ENCODE peak calls at places on chromosomes 7 and 10, in eight cellular contexts. One of them, this sample, is unnamed.
A peak's percentile ranks its signal among the peaks of the same experiment; 100 is the strongest.

GRCh38 chr10:11430421-11431275 is 180.8 kb downstream of the USP6NL start:
- DNase-seq in HCT116: no peak
- DNase-seq in K562: no peak
- DNase-seq in H1: no peak
- DNase-seq in GM23338: no peak
- DNase-seq in HepG2: no peak
- DNase-seq in endothelial cell of umbilical vein: no peak
- DNase-seq in GM12878: no peak
- DNase-seq in this sample: no peak

GRCh38 chr10:74081192-74081803 is 69.3 kb downstream of the AP3M1 start:
- DNase-seq in HCT116: peak; percentile 43
- DNase-seq in K562: peak; percentile 60
- DNase-seq in H1: no peak
- DNase-seq in GM23338: peak; percentile 75
- DNase-seq in HepG2: peak; percentile 50
- DNase-seq in endothelial cell of umbilical vein: peak; percentile 75
- DNase-seq in GM12878: no peak
- DNase-seq in this sample: no peak

GRCh38 chr10:50471583-50471975 is 152.2 kb downstream of the SGMS1 start:
- DNase-seq in HCT116: no peak
- DNase-seq in K562: no peak
- DNase-seq in H1: no peak
- DNase-seq in GM23338: no peak
- DNase-seq in HepG2: no peak
- DNase-seq in endothelial cell of umbilical vein: no peak
- DNase-seq in GM12878: no peak
- DNase-seq in this sample: no peak

GRCh38 chr7:34486371-34486770 is 171.6 kb upstream of the NPSR1 start:
- DNase-seq in HCT116: no peak
- DNase-seq in K562: no peak
- DNase-seq in H1: no peak
- DNase-seq in GM23338: no peak
- DNase-seq in HepG2: no peak
- DNase-seq in endothelial cell of umbilical vein: no peak
- DNase-seq in GM12878: no peak
- DNase-seq in this sample: no peak

GRCh38 chr7:71787513-71787912 is 624.6 kb downstream of the CALN1 start:
- DNase-seq in HCT116: no peak
- DNase-seq in K562: no peak
- DNase-seq in H1: no peak
- DNase-seq in GM23338: peak; percentile 66
- DNase-seq in HepG2: no peak
- DNase-seq in endothelial cell of umbilical vein: no peak
- DNase-seq in GM12878: no peak
- DNase-seq in this sample: no peak

GRCh38 chr10:29438271-29438670 is 149.4 kb downstream of the LYZL1 start:
- DNase-seq in HCT116: no peak
- DNase-seq in K562: no peak
- DNase-seq in H1: no peak
- DNase-seq in GM23338: no peak
- DNase-seq in HepG2: no peak
- DNase-seq in endothelial cell of umbilical vein: no peak
- DNase-seq in GM12878: no peak
- DNase-seq in this sample: no peak

GRCh38 chr10:93216341-93216985 is 142.8 kb downstream of the CYP26A1 start:
- DNase-seq in HCT116: no peak
- DNase-seq in K562: no peak
- DNase-seq in H1: no peak
- DNase-seq in GM23338: no peak
- DNase-seq in HepG2: no peak
- DNase-seq in endothelial cell of umbilical vein: no peak
- DNase-seq in GM12878: no peak
- DNase-seq in this sample: no peak

GRCh38 chr10:124059552-124059951 is 33.8 kb downstream of the CHST15 start:
- DNase-seq in HCT116: no peak
- DNase-seq in K562: no peak
- DNase-seq in H1: no peak
- DNase-seq in GM23338: no peak
- DNase-seq in HepG2: no peak
- DNase-seq in endothelial cell of umbilical vein: no peak
- DNase-seq in GM12878: no peak
- DNase-seq in this sample: no peak

GRCh38 chr7:142875456-142875855 is 10.1 kb downstream of the TRPV6 start:
- DNase-seq in HCT116: no peak
- DNase-seq in K562: no peak
- DNase-seq in H1: no peak
- DNase-seq in GM23338: no peak
- DNase-seq in HepG2: no peak
- DNase-seq in endothelial cell of umbilical vein: no peak
- DNase-seq in GM12878: no peak
- DNase-seq in this sample: no peak

GRCh38 chr10:42984761-42985325 is 92.0 kb upstream of the RET start:
- DNase-seq in HCT116: no peak
- DNase-seq in K562: no peak
- DNase-seq in H1: peak; percentile 31
- DNase-seq in GM23338: no peak
- DNase-seq in HepG2: no peak
- DNase-seq in endothelial cell of umbilical vein: no peak
- DNase-seq in GM12878: no peak
- DNase-seq in this sample: no peak

GRCh38 chr7:102454423-102454822 is 10.2 kb downstream of the ALKBH4 start:
- DNase-seq in HCT116: no peak
- DNase-seq in K562: no peak
- DNase-seq in H1: no peak
- DNase-seq in GM23338: peak; percentile 31
- DNase-seq in HepG2: no peak
- DNase-seq in endothelial cell of umbilical vein: no peak
- DNase-seq in GM12878: no peak
- DNase-seq in this sample: no peak

GRCh38 chr10:22805304-22805703 is 90.9 kb upstream of the PIP4K2A start:
- DNase-seq in HCT116: no peak
- DNase-seq in K562: no peak
- DNase-seq in H1: no peak
- DNase-seq in GM23338: no peak
- DNase-seq in HepG2: peak; percentile 19
- DNase-seq in endothelial cell of umbilical vein: peak; percentile 31
- DNase-seq in GM12878: no peak
- DNase-seq in this sample: no peak

GRCh38 chr10:80372675-80373074 is 16.1 kb downstream of the DYDC2 start:
- DNase-seq in HCT116: no peak
- DNase-seq in K562: no peak
- DNase-seq in H1: no peak
- DNase-seq in GM23338: no peak
- DNase-seq in HepG2: no peak
- DNase-seq in endothelial cell of umbilical vein: no peak
- DNase-seq in GM12878: no peak
- DNase-seq in this sample: no peak

GRCh38 chr7:33130184-33130583 is 820 bp downstream of the BBS9 start:
- DNase-seq in HCT116: no peak
- DNase-seq in K562: no peak
- DNase-seq in H1: no peak
- DNase-seq in GM23338: peak; percentile 18
- DNase-seq in HepG2: no peak
- DNase-seq in endothelial cell of umbilical vein: peak; percentile 9
- DNase-seq in GM12878: no peak
- DNase-seq in this sample: no peak

GRCh38 chr7:105011771-105012502 is 2.1 kb upstream of the KMT2E start:
- DNase-seq in HCT116: no peak
- DNase-seq in K562: no peak
- DNase-seq in H1: no peak
- DNase-seq in GM23338: peak; percentile 15
- DNase-seq in HepG2: no peak
- DNase-seq in endothelial cell of umbilical vein: no peak
- DNase-seq in GM12878: no peak
- DNase-seq in this sample: peak; percentile 50

GRCh38 chr10:60666221-60666620 is 112.1 kb upstream of the CDK1 start:
- DNase-seq in HCT116: no peak
- DNase-seq in K562: no peak
- DNase-seq in H1: no peak
- DNase-seq in GM23338: no peak
- DNase-seq in HepG2: no peak
- DNase-seq in endothelial cell of umbilical vein: no peak
- DNase-seq in GM12878: no peak
- DNase-seq in this sample: no peak

GRCh38 chr10:72009430-72010081 is 45.4 kb downstream of the CHST3 start:
- DNase-seq in HCT116: no peak
- DNase-seq in K562: no peak
- DNase-seq in H1: no peak
- DNase-seq in GM23338: peak; percentile 53
- DNase-seq in HepG2: no peak
- DNase-seq in endothelial cell of umbilical vein: peak; percentile 94
- DNase-seq in GM12878: no peak
- DNase-seq in this sample: peak; percentile 63

GRCh38 chr7:46545790-46546189 is 624.7 kb upstream of the IGFBP3 start:
- DNase-seq in HCT116: peak; percentile 58
- DNase-seq in K562: no peak
- DNase-seq in H1: no peak
- DNase-seq in GM23338: no peak
- DNase-seq in HepG2: peak; percentile 64
- DNase-seq in endothelial cell of umbilical vein: peak; percentile 82
- DNase-seq in GM12878: no peak
- DNase-seq in this sample: no peak

GRCh38 chr10:63003816-63004453 is 129.2 kb upstream of the NRBF2 start:
- DNase-seq in HCT116: peak; percentile 7
- DNase-seq in K562: peak; percentile 22
- DNase-seq in H1: no peak
- DNase-seq in GM23338: peak; percentile 35
- DNase-seq in HepG2: no peak
- DNase-seq in endothelial cell of umbilical vein: no peak
- DNase-seq in GM12878: no peak
- DNase-seq in this sample: no peak

GRCh38 chr10:110556993-110557601 is 10.4 kb upstream of the SMC3 start:
- DNase-seq in HCT116: peak; percentile 73
- DNase-seq in K562: peak; percentile 41
- DNase-seq in H1: peak; percentile 70
- DNase-seq in GM23338: peak; percentile 93
- DNase-seq in HepG2: peak; percentile 24
- DNase-seq in endothelial cell of umbilical vein: peak; percentile 44
- DNase-seq in GM12878: no peak
- DNase-seq in this sample: no peak

GRCh38 chr7:87712571-87712970 is 84.4 kb downstream of the RUNDC3B start:
- DNase-seq in HCT116: no peak
- DNase-seq in K562: no peak
- DNase-seq in H1: no peak
- DNase-seq in GM23338: no peak
- DNase-seq in HepG2: no peak
- DNase-seq in endothelial cell of umbilical vein: peak; percentile 78
- DNase-seq in GM12878: no peak
- DNase-seq in this sample: no peak

GRCh38 chr7:15685358-15686181 is 913 bp downstream of the MEOX2 start:
- DNase-seq in HCT116: no peak
- DNase-seq in K562: no peak
- DNase-seq in H1: peak; percentile 75
- DNase-seq in GM23338: peak; percentile 74
- DNase-seq in HepG2: no peak
- DNase-seq in endothelial cell of umbilical vein: peak; percentile 54
- DNase-seq in GM12878: no peak
- DNase-seq in this sample: no peak
- TF ChIP-seq EZH2 in HCT116: no peak
- TF ChIP-seq EZH2 in K562: no peak
- TF ChIP-seq EZH2 in H1: peak; percentile 83
- TF ChIP-seq EZH2 in GM23338: peak; percentile 43
- TF ChIP-seq EZH2 in HepG2: no peak
- TF ChIP-seq EZH2 in endothelial cell of umbilical vein: no peak
- TF ChIP-seq EZH2 in GM12878: no peak
- TF ChIP-seq EZH2 in this sample: peak; percentile 27

DNA sequence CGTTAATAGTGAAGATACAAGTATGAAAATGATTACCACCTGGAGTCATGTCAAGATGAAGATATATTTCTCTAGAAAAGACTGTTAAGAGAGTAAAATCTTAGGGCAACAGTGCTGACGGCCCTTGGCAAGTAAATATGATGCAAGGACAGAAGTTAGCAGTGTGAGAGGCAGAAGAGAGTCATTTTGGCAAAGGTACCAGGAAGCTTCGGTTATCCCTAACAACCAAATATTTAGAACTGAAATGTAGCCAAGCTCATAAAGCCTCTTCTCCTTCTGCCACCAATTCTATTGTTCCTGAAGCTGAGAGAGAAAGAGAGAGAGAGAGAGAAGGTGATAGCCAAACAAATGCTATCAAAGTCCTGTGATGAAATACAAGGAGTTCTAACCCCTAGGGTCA is 109.6 kb downstream of the MACC1 start:
- DNase-seq in HCT116: no peak
- DNase-seq in K562: no peak
- DNase-seq in H1: no peak
- DNase-seq in GM23338: no peak
- DNase-seq in HepG2: no peak
- DNase-seq in endothelial cell of umbilical vein: no peak
- DNase-seq in GM12878: no peak
- DNase-seq in this sample: no peak
- TF ChIP-seq POLR2AphosphoS5 in HCT116: no peak
- TF ChIP-seq POLR2AphosphoS5 in K562: no peak
- TF ChIP-seq POLR2AphosphoS5 in H1: no peak
- TF ChIP-seq POLR2AphosphoS5 in GM23338: no peak
- TF ChIP-seq POLR2AphosphoS5 in HepG2: no peak
- TF ChIP-seq POLR2AphosphoS5 in endothelial cell of umbilical vein: no peak
- TF ChIP-seq POLR2AphosphoS5 in GM12878: no peak
- TF ChIP-seq POLR2AphosphoS5 in this sample: no peak

GRCh38 chr7:37234334-37234733 is 214.3 kb downstream of the ELMO1 start:
- DNase-seq in HCT116: no peak
- DNase-seq in K562: no peak
- DNase-seq in H1: no peak
- DNase-seq in GM23338: peak; percentile 36
- DNase-seq in HepG2: no peak
- DNase-seq in endothelial cell of umbilical vein: no peak
- DNase-seq in GM12878: no peak
- DNase-seq in this sample: no peak

GRCh38 chr7:37229381-37229780 is 219.3 kb downstream of the ELMO1 start:
- DNase-seq in HCT116: no peak
- DNase-seq in K562: no peak
- DNase-seq in H1: no peak
- DNase-seq in GM23338: no peak
- DNase-seq in HepG2: no peak
- DNase-seq in endothelial cell of umbilical vein: no peak
- DNase-seq in GM12878: no peak
- DNase-seq in this sample: no peak

GRCh38 chr7:37230221-37230620 is 218.4 kb downstream of the ELMO1 start:
- DNase-seq in HCT116: no peak
- DNase-seq in K562: peak; percentile 7
- DNase-seq in H1: no peak
- DNase-seq in GM23338: no peak
- DNase-seq in HepG2: no peak
- DNase-seq in endothelial cell of umbilical vein: no peak
- DNase-seq in GM12878: no peak
- DNase-seq in this sample: no peak

GRCh38 chr7:37234928-37235327 is 213.7 kb downstream of the ELMO1 start:
- DNase-seq in HCT116: peak; percentile 8
- DNase-seq in K562: no peak
- DNase-seq in H1: no peak
- DNase-seq in GM23338: peak; percentile 70
- DNase-seq in HepG2: peak; percentile 6
- DNase-seq in endothelial cell of umbilical vein: peak; percentile 56
- DNase-seq in GM12878: no peak
- DNase-seq in this sample: no peak

GRCh38 chr7:37231613-37232012 is 217.1 kb downstream of the ELMO1 start:
- DNase-seq in HCT116: no peak
- DNase-seq in K562: no peak
- DNase-seq in H1: no peak
- DNase-seq in GM23338: no peak
- DNase-seq in HepG2: no peak
- DNase-seq in endothelial cell of umbilical vein: no peak
- DNase-seq in GM12878: no peak
- DNase-seq in this sample: no peak
- TF ChIP-seq EZH2 in HCT116: no peak
- TF ChIP-seq EZH2 in K562: no peak
- TF ChIP-seq EZH2 in H1: no peak
- TF ChIP-seq EZH2 in GM23338: no peak
- TF ChIP-seq EZH2 in HepG2: no peak
- TF ChIP-seq EZH2 in endothelial cell of umbilical vein: no peak
- TF ChIP-seq EZH2 in GM12878: no peak
- TF ChIP-seq EZH2 in this sample: no peak

GRCh38 chr7:131895541-131896173 is 339.2 kb upstream of the PODXL start:
- DNase-seq in HCT116: peak; percentile 78
- DNase-seq in K562: no peak
- DNase-seq in H1: no peak
- DNase-seq in GM23338: peak; percentile 20
- DNase-seq in HepG2: no peak
- DNase-seq in endothelial cell of umbilical vein: peak; percentile 93
- DNase-seq in GM12878: no peak
- DNase-seq in this sample: peak; percentile 14
- TF ChIP-seq POLR2AphosphoS5 in HCT116: no peak
- TF ChIP-seq POLR2AphosphoS5 in K562: no peak
- TF ChIP-seq POLR2AphosphoS5 in H1: no peak
- TF ChIP-seq POLR2AphosphoS5 in GM23338: no peak
- TF ChIP-seq POLR2AphosphoS5 in HepG2: no peak
- TF ChIP-seq POLR2AphosphoS5 in endothelial cell of umbilical vein: peak; percentile 60
- TF ChIP-seq POLR2AphosphoS5 in GM12878: no peak
- TF ChIP-seq POLR2AphosphoS5 in this sample: no peak